ENCODE peak calls at places on chromosome 12, in seven cellular contexts. One of them, this sample, is unnamed.

GRCh38 chr12:94240171-94240570 is 91.8 kb downstream of the PLXNC1 start:
- DNase-seq in heart right ventricle: no peak
- DNase-seq in SK-N-MC: no peak
- DNase-seq in left ventricle myocardium inferior: no peak
- DNase-seq in adrenal gland: no peak
- DNase-seq in ovary: no peak
- DNase-seq in tibial nerve: no peak
- DNase-seq in this sample: no peak

GRCh38 chr12:54701940-54702592 is 53.9 kb upstream of the DCD start:
- DNase-seq in heart right ventricle: no peak
- DNase-seq in SK-N-MC: peak; percentile 57
- DNase-seq in left ventricle myocardium inferior: no peak
- DNase-seq in adrenal gland: no peak
- DNase-seq in ovary: no peak
- DNase-seq in tibial nerve: no peak
- DNase-seq in this sample: peak; percentile 13

GRCh38 chr12:110344657-110345056 is 58.9 kb downstream of the ANAPC7 start:
- DNase-seq in heart right ventricle: no peak
- DNase-seq in SK-N-MC: no peak
- DNase-seq in left ventricle myocardium inferior: no peak
- DNase-seq in adrenal gland: peak; percentile 20
- DNase-seq in ovary: no peak
- DNase-seq in tibial nerve: no peak
- DNase-seq in this sample: no peak

GRCh38 chr12:105954891-105955607 is 183.7 kb downstream of the NUAK1 start:
- DNase-seq in heart right ventricle: no peak
- DNase-seq in SK-N-MC: no peak
- DNase-seq in left ventricle myocardium inferior: no peak
- DNase-seq in adrenal gland: no peak
- DNase-seq in ovary: no peak
- DNase-seq in tibial nerve: no peak
- DNase-seq in this sample: no peak

GRCh38 chr12:23585782-23586163 is 363.7 kb downstream of the SOX5 start:
- DNase-seq in heart right ventricle: no peak
- DNase-seq in SK-N-MC: no peak
- DNase-seq in left ventricle myocardium inferior: no peak
- DNase-seq in adrenal gland: no peak
- DNase-seq in ovary: no peak
- DNase-seq in tibial nerve: no peak
- DNase-seq in this sample: no peak

GRCh38 chr12:8948711-8949524 is 527 bp downstream of the M6PR start:
- DNase-seq in heart right ventricle: peak; percentile 16
- DNase-seq in SK-N-MC: no peak
- DNase-seq in left ventricle myocardium inferior: no peak
- DNase-seq in adrenal gland: peak; percentile 35
- DNase-seq in ovary: peak; percentile 37
- DNase-seq in tibial nerve: no peak
- DNase-seq in this sample: no peak

GRCh38 chr12:99618657-99619056 is 28.9 kb upstream of the GARIN6 start:
- DNase-seq in heart right ventricle: no peak
- DNase-seq in SK-N-MC: no peak
- DNase-seq in left ventricle myocardium inferior: no peak
- DNase-seq in adrenal gland: no peak
- DNase-seq in ovary: no peak
- DNase-seq in tibial nerve: no peak
- DNase-seq in this sample: no peak

GRCh38 chr12:58504539-58504938 is 415.8 kb downstream of the LRIG3 start:
- DNase-seq in heart right ventricle: no peak
- DNase-seq in SK-N-MC: no peak
- DNase-seq in left ventricle myocardium inferior: no peak
- DNase-seq in adrenal gland: no peak
- DNase-seq in ovary: no peak
- DNase-seq in tibial nerve: no peak
- DNase-seq in this sample: no peak

GRCh38 chr12:43362910-43363694 is 188.9 kb downstream of the ADAMTS20 start:
- DNase-seq in heart right ventricle: no peak
- DNase-seq in SK-N-MC: no peak
- DNase-seq in left ventricle myocardium inferior: no peak
- DNase-seq in adrenal gland: no peak
- DNase-seq in ovary: no peak
- DNase-seq in tibial nerve: no peak
- DNase-seq in this sample: no peak

GRCh38 chr12:93125126-93125525 is 196.0 kb upstream of the EEA1 start:
- DNase-seq in heart right ventricle: no peak
- DNase-seq in SK-N-MC: no peak
- DNase-seq in left ventricle myocardium inferior: no peak
- DNase-seq in adrenal gland: no peak
- DNase-seq in ovary: no peak
- DNase-seq in tibial nerve: no peak
- DNase-seq in this sample: no peak

GRCh38 chr12:123942277-123942653 is 30.4 kb downstream of the CCDC92 start:
- DNase-seq in heart right ventricle: no peak
- DNase-seq in SK-N-MC: no peak
- DNase-seq in left ventricle myocardium inferior: no peak
- DNase-seq in adrenal gland: no peak
- DNase-seq in ovary: no peak
- DNase-seq in tibial nerve: no peak
- DNase-seq in this sample: no peak

GRCh38 chr12:89571481-89572190 is 45.8 kb upstream of the POC1B start:
- DNase-seq in heart right ventricle: no peak
- DNase-seq in SK-N-MC: peak; percentile 55
- DNase-seq in left ventricle myocardium inferior: no peak
- DNase-seq in adrenal gland: no peak
- DNase-seq in ovary: no peak
- DNase-seq in tibial nerve: no peak
- DNase-seq in this sample: no peak

GRCh38 chr12:49225551-49226166 is 36.8 kb upstream of the TUBA1A start:
- DNase-seq in heart right ventricle: no peak
- DNase-seq in SK-N-MC: no peak
- DNase-seq in left ventricle myocardium inferior: no peak
- DNase-seq in adrenal gland: no peak
- DNase-seq in ovary: no peak
- DNase-seq in tibial nerve: no peak
- DNase-seq in this sample: no peak

GRCh38 chr12:61523276-61523992 is 736.8 kb upstream of the USP15 start:
- DNase-seq in heart right ventricle: no peak
- DNase-seq in SK-N-MC: no peak
- DNase-seq in left ventricle myocardium inferior: no peak
- DNase-seq in adrenal gland: no peak
- DNase-seq in ovary: no peak
- DNase-seq in tibial nerve: no peak
- DNase-seq in this sample: no peak

GRCh38 chr12:77644915-77645605 is 185.6 kb upstream of the NAV3 start:
- DNase-seq in heart right ventricle: no peak
- DNase-seq in SK-N-MC: no peak
- DNase-seq in left ventricle myocardium inferior: no peak
- DNase-seq in adrenal gland: no peak
- DNase-seq in ovary: no peak
- DNase-seq in tibial nerve: no peak
- DNase-seq in this sample: no peak

GRCh38 chr12:94261119-94261518 is 112.7 kb downstream of the PLXNC1 start:
- DNase-seq in heart right ventricle: no peak
- DNase-seq in SK-N-MC: no peak
- DNase-seq in left ventricle myocardium inferior: no peak
- DNase-seq in adrenal gland: no peak
- DNase-seq in ovary: no peak
- DNase-seq in tibial nerve: no peak
- DNase-seq in this sample: no peak

GRCh38 chr12:15722951-15723350 is 66.2 kb downstream of the EPS8 start:
- DNase-seq in heart right ventricle: no peak
- DNase-seq in SK-N-MC: no peak
- DNase-seq in left ventricle myocardium inferior: no peak
- DNase-seq in adrenal gland: no peak
- DNase-seq in ovary: no peak
- DNase-seq in tibial nerve: no peak
- DNase-seq in this sample: no peak

DNA sequence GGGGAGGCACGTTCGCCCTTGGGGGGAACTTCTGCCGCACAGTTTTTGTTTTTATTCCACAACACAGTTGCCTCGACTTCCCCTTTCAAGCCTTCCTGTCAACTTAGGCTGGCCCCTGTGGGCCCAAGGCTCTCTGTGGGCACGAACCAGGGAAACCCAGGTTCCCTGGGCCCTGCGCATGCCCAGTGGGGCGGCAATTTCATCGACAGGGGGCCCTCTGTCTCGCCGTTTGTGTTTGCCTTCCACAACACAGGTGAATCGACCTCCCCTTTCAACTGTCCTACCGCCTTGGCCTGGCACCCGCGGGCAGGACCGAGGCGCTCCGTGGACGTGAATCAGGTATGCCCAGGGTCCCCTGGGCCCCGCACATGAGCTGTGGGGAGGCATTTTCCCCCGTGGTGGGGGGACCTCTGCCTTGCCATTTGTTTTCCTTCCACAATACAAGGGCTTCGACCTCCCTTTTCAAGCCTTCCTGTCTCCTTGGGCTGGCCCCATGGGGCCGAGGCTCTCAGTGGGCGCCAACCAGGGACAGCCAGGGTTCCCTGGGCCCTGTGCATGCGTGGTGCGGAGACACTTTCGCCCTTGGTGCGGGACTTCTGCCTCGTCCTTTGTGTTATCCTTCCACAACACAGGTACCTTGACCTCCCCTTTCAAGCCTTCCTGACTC is 354.0 kb downstream of the ALG10 start:
- DNase-seq in heart right ventricle: no peak
- DNase-seq in SK-N-MC: no peak
- DNase-seq in left ventricle myocardium inferior: no peak
- DNase-seq in adrenal gland: no peak
- DNase-seq in ovary: no peak
- DNase-seq in tibial nerve: no peak
- DNase-seq in this sample: no peak
- H3K9me3 ChIP-seq in heart right ventricle: no peaks in the 10 kb centered on the region
- H3K9me3 ChIP-seq in SK-N-MC: no peaks in the 10 kb centered on the region
- H3K9me3 ChIP-seq in left ventricle myocardium inferior: peaks cover 95% of the 10 kb centered on the region
- H3K9me3 ChIP-seq in adrenal gland: no peaks in the 10 kb centered on the region
- H3K9me3 ChIP-seq in ovary: no peaks in the 10 kb centered on the region
- H3K9me3 ChIP-seq in tibial nerve: no peaks in the 10 kb centered on the region
- H3K9me3 ChIP-seq in this sample: no peaks in the 10 kb centered on the region

GRCh38 chr12:12642916-12643315 is 31.2 kb downstream of the CREBL2 start:
- DNase-seq in heart right ventricle: no peak
- DNase-seq in SK-N-MC: no peak
- DNase-seq in left ventricle myocardium inferior: no peak
- DNase-seq in adrenal gland: no peak
- DNase-seq in ovary: no peak
- DNase-seq in tibial nerve: no peak
- DNase-seq in this sample: no peak

GRCh38 chr12:12648951-12649650 is 37.4 kb downstream of the CREBL2 start:
- DNase-seq in heart right ventricle: no peak
- DNase-seq in SK-N-MC: no peak
- DNase-seq in left ventricle myocardium inferior: no peak
- DNase-seq in adrenal gland: no peak
- DNase-seq in ovary: no peak
- DNase-seq in tibial nerve: no peak
- DNase-seq in this sample: no peak

GRCh38 chr12:12648284-12648683 is 36.6 kb downstream of the CREBL2 start:
- DNase-seq in heart right ventricle: no peak
- DNase-seq in SK-N-MC: no peak
- DNase-seq in left ventricle myocardium inferior: no peak
- DNase-seq in adrenal gland: no peak
- DNase-seq in ovary: no peak
- DNase-seq in tibial nerve: no peak
- DNase-seq in this sample: no peak

GRCh38 chr12:12646483-12647072 is 34.9 kb downstream of the CREBL2 start:
- DNase-seq in heart right ventricle: no peak
- DNase-seq in SK-N-MC: no peak
- DNase-seq in left ventricle myocardium inferior: no peak
- DNase-seq in adrenal gland: no peak
- DNase-seq in ovary: no peak
- DNase-seq in tibial nerve: no peak
- DNase-seq in this sample: no peak

GRCh38 chr12:12645485-12645884 is 33.8 kb downstream of the CREBL2 start:
- DNase-seq in heart right ventricle: peak; percentile 6
- DNase-seq in SK-N-MC: no peak
- DNase-seq in left ventricle myocardium inferior: no peak
- DNase-seq in adrenal gland: no peak
- DNase-seq in ovary: no peak
- DNase-seq in tibial nerve: no peak
- DNase-seq in this sample: no peak
- H3K9me3 ChIP-seq in heart right ventricle: peaks cover 33% of the 10 kb centered on the region
- H3K9me3 ChIP-seq in SK-N-MC: no peaks in the 10 kb centered on the region
- H3K9me3 ChIP-seq in left ventricle myocardium inferior: peaks cover 27% of the 10 kb centered on the region
- H3K9me3 ChIP-seq in adrenal gland: no peaks in the 10 kb centered on the region
- H3K9me3 ChIP-seq in ovary: no peaks in the 10 kb centered on the region
- H3K9me3 ChIP-seq in tibial nerve: no peaks in the 10 kb centered on the region
- H3K9me3 ChIP-seq in this sample: no peaks in the 10 kb centered on the region

GRCh38 chr12:95712269-95712668 is 78.3 kb downstream of the NTN4 start:
- DNase-seq in heart right ventricle: no peak
- DNase-seq in SK-N-MC: no peak
- DNase-seq in left ventricle myocardium inferior: no peak
- DNase-seq in adrenal gland: no peak
- DNase-seq in ovary: no peak
- DNase-seq in tibial nerve: no peak
- DNase-seq in this sample: no peak
- H3K9me3 ChIP-seq in heart right ventricle: no peaks in the 10 kb centered on the region
- H3K9me3 ChIP-seq in SK-N-MC: no peaks in the 10 kb centered on the region
- H3K9me3 ChIP-seq in left ventricle myocardium inferior: no peaks in the 10 kb centered on the region
- H3K9me3 ChIP-seq in adrenal gland: no peaks in the 10 kb centered on the region
- H3K9me3 ChIP-seq in ovary: no peaks in the 10 kb centered on the region
- H3K9me3 ChIP-seq in tibial nerve: no peaks in the 10 kb centered on the region
- H3K9me3 ChIP-seq in this sample: no peaks in the 10 kb centered on the region

DNA sequence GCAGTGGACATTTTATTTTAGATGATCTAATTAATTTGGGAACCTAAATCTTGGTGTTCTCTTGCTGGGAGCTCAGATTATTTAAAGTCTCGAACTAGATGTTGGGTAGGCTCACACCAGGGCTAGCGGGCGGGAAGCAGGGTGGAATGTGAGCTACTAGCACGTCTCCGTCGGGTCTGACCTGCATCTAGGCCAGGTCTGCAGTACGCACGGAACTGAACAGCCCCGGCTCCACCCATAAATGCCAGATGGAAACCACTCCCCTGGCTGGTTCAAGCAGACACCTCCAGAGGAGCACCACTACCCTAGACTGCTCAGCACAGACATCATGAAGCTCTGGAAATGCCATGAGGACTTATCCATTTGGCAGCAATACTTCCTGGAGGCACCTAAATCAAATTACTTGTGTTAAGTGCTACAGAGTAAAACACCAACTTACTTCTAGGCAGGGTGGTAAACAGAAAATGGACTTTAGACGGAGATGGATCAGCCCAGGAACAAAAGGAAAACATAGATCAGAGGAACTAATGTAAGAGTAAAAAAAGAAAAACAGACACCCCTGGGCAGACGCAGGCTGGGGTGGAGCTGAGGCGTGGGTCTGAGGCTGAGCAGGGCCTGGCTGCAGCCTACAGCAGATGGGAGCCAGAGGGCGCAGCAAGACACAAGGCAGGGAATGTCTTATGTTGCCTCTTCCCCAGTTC is 10.2 kb downstream of the ZNF605 start:
- DNase-seq in heart right ventricle: no peak
- DNase-seq in SK-N-MC: no peak
- DNase-seq in left ventricle myocardium inferior: no peak
- DNase-seq in adrenal gland: no peak
- DNase-seq in ovary: no peak
- DNase-seq in tibial nerve: no peak
- DNase-seq in this sample: no peak
- H3K9me3 ChIP-seq in heart right ventricle: peaks cover 97% of the 10 kb centered on the region
- H3K9me3 ChIP-seq in SK-N-MC: peaks cover 17% of the 10 kb centered on the region
- H3K9me3 ChIP-seq in left ventricle myocardium inferior: peaks cover 99% of the 10 kb centered on the region
- H3K9me3 ChIP-seq in adrenal gland: no peaks in the 10 kb centered on the region
- H3K9me3 ChIP-seq in ovary: no peaks in the 10 kb centered on the region
- H3K9me3 ChIP-seq in tibial nerve: peaks cover 8% of the 10 kb centered on the region
- H3K9me3 ChIP-seq in this sample: no peaks in the 10 kb centered on the region

This sample was measured in prostate gland.